ENCODE peak calls at places on chromosomes 11 and 22, in nine cellular contexts. B is keratinocyte; C is CD8-positive, alpha-beta T cell; N is cardiac muscle cell; K is spleen; X is A549; U is body of pancreas; S is iPS DF 6.9; V is mesenchymal stem cell. Q is an unnamed sample. For H3K4me1, the result is how much of the 10 kb centered on the place peaks cover.

GRCh38 chr11:9039194-9039593 is 35.4 kb upstream of the NRIP3 start:
- DNase-seq in B (no peak), C (peak), N (no peak), K (no peak), X (no peak), U (no peak), S (no peak), V (peak), Q (no peak)

GRCh38 chr11:133078591-133079179 is 453.6 kb downstream of the OPCML start:
- DNase-seq in B (no peak), C (no peak), N (peak), K (no peak), X (peak), U (peak), S (peak), V (peak), Q (no peak)

GRCh38 chr11:110992481-110992880 is 253.0 kb upstream of the POU2AF2 start:
- DNase-seq in B (no peak), C (no peak), N (no peak), K (no peak), X (no peak), U (no peak), S (no peak), V (no peak), Q (no peak)

GRCh38 chr11:10385696-10386095 is 69.4 kb upstream of the AMPD3 start:
- DNase-seq in B (no peak), C (peak), N (no peak), K (no peak), X (no peak), U (peak), S (no peak), V (no peak), Q (no peak)

GRCh38 chr11:1893581-1894359 is 2.1 kb upstream of the PRR33 start:
- DNase-seq in B (no peak), C (no peak), N (no peak), K (no peak), X (no peak), U (no peak), S (no peak), V (peak), Q (no peak)

GRCh38 chr11:88537613-88538012 is 200.1 kb upstream of the CTSC start:
- DNase-seq in B (no peak), C (no peak), N (no peak), K (no peak), X (no peak), U (no peak), S (no peak), V (no peak), Q (no peak)

GRCh38 chr11:61962213-61963015 is 5.0 kb downstream of the FTH1 start:
- DNase-seq in B (no peak), C (no peak), N (no peak), K (peak), X (peak), U (no peak), S (no peak), V (peak), Q (peak)

GRCh38 chr11:32826113-32826512 is 3.6 kb upstream of the PRRG4 start:
- DNase-seq in B (no peak), C (no peak), N (no peak), K (no peak), X (no peak), U (no peak), S (no peak), V (no peak), Q (no peak)

GRCh38 chr11:31699066-31699465 is 112.1 kb downstream of the PAX6 start:
- DNase-seq in B (no peak), C (no peak), N (no peak), K (no peak), X (no peak), U (no peak), S (no peak), V (no peak), Q (no peak)

GRCh38 chr11:96318850-96319249 is 24.1 kb downstream of the MAML2 start:
- DNase-seq in B (no peak), C (no peak), N (no peak), K (no peak), X (no peak), U (no peak), S (no peak), V (no peak), Q (no peak)

GRCh38 chr22:24236656-24237055 is 8.2 kb downstream of the GGT5 start:
- DNase-seq in B (no peak), C (no peak), N (no peak), K (no peak), X (no peak), U (no peak), S (no peak), V (no peak), Q (no peak)

GRCh38 chr11:106231591-106231990 is 154.1 kb downstream of the AASDHPPT start:
- DNase-seq in B (no peak), C (no peak), N (no peak), K (no peak), X (no peak), U (peak), S (no peak), V (peak), Q (no peak)

GRCh38 chr11:113874920-113875413 is 405 bp downstream of the USP28 start:
- DNase-seq in B (no peak), C (no peak), N (peak), K (no peak), X (peak), U (no peak), S (no peak), V (peak), Q (peak)

GRCh38 chr11:107752954-107753822 is 41.3 kb upstream of the SLN start:
- DNase-seq in B (no peak), C (no peak), N (no peak), K (no peak), X (no peak), U (no peak), S (no peak), V (peak), Q (no peak)

GRCh38 chr11:64759722-64760719 is at the start of gene PYGM:
- DNase-seq in B (no peak), C (no peak), N (peak), K (peak), X (no peak), U (no peak), S (no peak), V (peak), Q (no peak)

GRCh38 chr22:22030493-22031182 is 48.1 kb upstream of the TOP3B start:
- DNase-seq in B (no peak), C (no peak), N (peak), K (peak), X (peak), U (no peak), S (peak), V (peak), Q (no peak)

GRCh38 chr11:64998141-64998540 is 1.4 kb upstream of the BATF2 start:
- DNase-seq in B (no peak), C (no peak), N (no peak), K (no peak), X (no peak), U (peak), S (no peak), V (no peak), Q (no peak)

GRCh38 chr11:124152770-124153407 is 30.3 kb upstream of the OR10D3 start:
- DNase-seq in B (no peak), C (no peak), N (no peak), K (no peak), X (no peak), U (no peak), S (no peak), V (no peak), Q (no peak)

GRCh38 chr22:18970948-18971315 is 34.8 kb upstream of the PRODH start:
- DNase-seq in B (no peak), C (no peak), N (no peak), K (no peak), X (no peak), U (no peak), S (no peak), V (no peak), Q (no peak)

GRCh38 chr11:117687776-117688175 is 109.2 kb downstream of the DSCAML1 start:
- DNase-seq in B (no peak), C (no peak), N (no peak), K (no peak), X (no peak), U (no peak), S (no peak), V (no peak), Q (no peak)

GRCh38 chr11:119108151-119108856 is 1.2 kb downstream of the C2CD2L start:
- DNase-seq in B (no peak), C (peak), N (no peak), K (peak), X (no peak), U (peak), S (no peak), V (peak), Q (peak)

GRCh38 chr11:119937412-119937811 is 200.5 kb downstream of the TRIM29 start:
- DNase-seq in B (no peak), C (no peak), N (no peak), K (no peak), X (no peak), U (no peak), S (no peak), V (no peak), Q (no peak)

GRCh38 chr11:33699515-33700424 is 856 bp downstream of the C11orf91 start:
- DNase-seq in B (no peak), C (no peak), N (no peak), K (no peak), X (no peak), U (peak), S (no peak), V (no peak), Q (no peak)

GRCh38 chr11:69293819-69294505 is at the start of gene MYEOV:
- DNase-seq in B (no peak), C (no peak), N (no peak), K (peak), X (peak), U (peak), S (peak), V (peak), Q (no peak)

GRCh38 chr11:58649623-58650022 is 27.2 kb downstream of the CNTF start:
- DNase-seq in B (no peak), C (no peak), N (no peak), K (no peak), X (no peak), U (no peak), S (no peak), V (no peak), Q (no peak)

GRCh38 chr11:84316866-84317560 is 1030.8 kb upstream of the CCDC90B start:
- DNase-seq in B (no peak), C (no peak), N (no peak), K (no peak), X (no peak), U (peak), S (no peak), V (peak), Q (no peak)

GRCh38 chr11:105181100-105181499 is 41.5 kb upstream of the CARD18 start:
- DNase-seq in B (no peak), C (no peak), N (peak), K (no peak), X (no peak), U (no peak), S (no peak), V (peak), Q (peak)

GRCh38 chr22:37832022-37832857 is 9.1 kb downstream of the GALR3 start:
- DNase-seq in B (no peak), C (no peak), N (no peak), K (no peak), X (no peak), U (no peak), S (no peak), V (no peak), Q (no peak)
- H3K4me1 ChIP-seq in B (under half), C (under half), N (under half), K (under half), X (under half), U (under half), S (under half), V (under half), Q (under half)

GRCh38 chr22:41206719-41207118 is 1.6 kb downstream of the L3MBTL2 start:
- DNase-seq in B (no peak), C (no peak), N (no peak), K (no peak), X (no peak), U (no peak), S (no peak), V (no peak), Q (no peak)
- H3K4me3 ChIP-seq in B (no peak), C (no peak), N (no peak), K (peak), X (no peak), U (no peak), S (no peak), V (no peak), Q (no peak)

GRCh38 chr11:67252831-67253239 is 13.4 kb upstream of the GRK2 start:
- DNase-seq in B (no peak), C (no peak), N (peak), K (no peak), X (peak), U (no peak), S (no peak), V (peak), Q (peak)
- H3K27ac ChIP-seq in B (peak), C (no peak), N (no peak), K (peak), X (no peak), U (no peak), S (no peak), V (no peak), Q (no peak)

GRCh38 chr22:45292675-45293402 is 8.1 kb downstream of the UPK3A start:
- DNase-seq in B (no peak), C (no peak), N (no peak), K (no peak), X (no peak), U (no peak), S (no peak), V (no peak), Q (no peak)
- H3K4me1 ChIP-seq in B (under half), C (under half), N (under half), K (under half), X (under half), U (under half), S (under half), V (under half), Q (under half)

GRCh38 chr22:39287076-39287743 is 32.2 kb downstream of the RPL3 start:
- DNase-seq in B (no peak), C (no peak), N (no peak), K (peak), X (no peak), U (no peak), S (no peak), V (peak), Q (no peak)
- H3K4me3 ChIP-seq in B (no peak), C (no peak), N (no peak), K (peak), X (no peak), U (no peak), S (no peak), V (no peak), Q (no peak)

GRCh38 chr22:17944205-17944725 is 80.1 kb downstream of the MICAL3 start:
- DNase-seq in B (no peak), C (no peak), N (no peak), K (no peak), X (no peak), U (no peak), S (no peak), V (no peak), Q (no peak)

GRCh38 chr22:17945156-17945850 is 79.1 kb downstream of the MICAL3 start:
- DNase-seq in B (no peak), C (no peak), N (no peak), K (no peak), X (no peak), U (peak), S (no peak), V (no peak), Q (no peak)

GRCh38 chr22:17941501-17942406 is 82.6 kb downstream of the MICAL3 start:
- DNase-seq in B (no peak), C (no peak), N (peak), K (no peak), X (no peak), U (no peak), S (no peak), V (no peak), Q (no peak)

GRCh38 chr22:17943533-17944204 is 80.7 kb downstream of the MICAL3 start:
- DNase-seq in B (no peak), C (no peak), N (no peak), K (no peak), X (no peak), U (peak), S (no peak), V (no peak), Q (no peak)

DNA sequence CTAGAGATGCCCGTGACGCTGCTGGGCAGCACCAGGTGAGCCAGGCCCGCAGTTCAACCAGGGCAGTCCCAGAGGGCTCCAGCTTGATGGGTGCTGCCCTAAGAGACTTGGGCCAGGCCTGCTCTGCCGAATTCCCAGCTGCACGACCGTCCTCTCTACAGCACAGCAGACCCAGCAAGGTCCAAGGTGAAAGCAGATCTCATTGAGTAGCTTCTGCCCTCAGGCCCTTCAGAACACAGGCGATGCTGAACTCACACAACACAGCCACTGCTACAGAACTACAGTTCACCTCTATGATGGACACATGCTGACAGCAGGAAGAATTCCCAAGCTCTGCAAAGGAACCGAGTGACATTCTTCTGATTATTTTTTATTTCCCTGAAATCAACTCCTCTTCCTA is 81.6 kb downstream of the MICAL3 start:
- DNase-seq in B (no peak), C (no peak), N (no peak), K (no peak), X (no peak), U (no peak), S (no peak), V (no peak), Q (no peak)
- H3K27ac ChIP-seq in B (no peak), C (no peak), N (peak), K (no peak), X (no peak), U (no peak), S (no peak), V (no peak), Q (no peak)

Q was measured in SJSA1.